ENCODE peak calls at places on chromosome 6, in five cellular contexts. J is GM18507, N is H4, H is NCI-H1417, I is ELF-1. L is an unnamed sample.

GRCh38 chr6:16318538-16318937 is 80.2 kb downstream of the GMPR start:
- DNase-seq in N (no peak), J (no peak), H (no peak), I (no peak), L (no peak)

GRCh38 chr6:90136176-90136575 is 160.5 kb downstream of the BACH2 start:
- DNase-seq in N (no peak), I (no peak), H (no peak), J (no peak), L (no peak)

GRCh38 chr6:42264146-42264851 is 46.6 kb upstream of the MRPS10 start:
- DNase-seq in H (no peak), I (no peak), N (no peak), J (no peak), L (no peak)

GRCh38 chr6:19851273-19852089 is 14.3 kb downstream of the ID4 start:
- DNase-seq in I (peak; percentile 85), J (no peak), N (peak; percentile 82), H (peak; percentile 66), L (no peak)

GRCh38 chr6:141103246-141103645 is 1029.5 kb upstream of the GJE1 start:
- DNase-seq in N (no peak), H (no peak), I (no peak), J (no peak), L (no peak)

GRCh38 chr6:124466949-124467348 is 495.3 kb upstream of the RNF217 start:
- DNase-seq in J (no peak), N (no peak), H (no peak), I (no peak), L (no peak)

GRCh38 chr6:169998457-169998856 is 247.0 kb downstream of the ERMARD start:
- DNase-seq in J (no peak), H (no peak), I (no peak), N (no peak), L (no peak)

GRCh38 chr6:112014483-112014882 is 39.4 kb upstream of the CCN6 start:
- DNase-seq in H (no peak), J (no peak), N (no peak), I (no peak), L (no peak)

GRCh38 chr6:19554356-19555225 is 282.6 kb upstream of the ID4 start:
- DNase-seq in I (no peak), J (no peak), H (no peak), N (no peak), L (no peak)